ENCODE peak calls at places on chromosomes 16 and 17, in nine cellular contexts. M is NCI-H460; E is EL; A is SK-N-DZ; I is amygdala; V is stimulated activated naive CD8-positive, alpha-beta T cell treated with anti-CD3 and anti-CD28 coated beads, Interleukin-15, Interleukin-2, amounts not matched to agents 100 U/mL and 50 U/mL, for 24 hours; N is activated CD8-positive, alpha-beta T cell treated with anti-CD3 and anti-CD28 coated beads for 36 hours; P is H9; K is stimulated activated CD8-positive, alpha-beta memory T cell treated with anti-CD3 and anti-CD28 coated beads, Interleukin-4, amount 100 ng/mL, for 1 hour. R is an unnamed sample.
A peak's percentile ranks its signal among the peaks of the same experiment; 100 is the strongest.

GRCh38 chr17:76296889-76297288 is 11.2 kb downstream of the QRICH2 start:
- DNase-seq in K (no peak), N (no peak), A (no peak), E (no peak), V (no peak), P (no peak), M (no peak), I (no peak), R (no peak)

GRCh38 chr16:27920391-27920891 is 143.1 kb downstream of the GSG1L start:
- DNase-seq in N (no peak), K (no peak), E (no peak), P (peak; percentile 83), A (peak; percentile 86), I (no peak), V (no peak), M (no peak), R (no peak)

GRCh38 chr17:52064791-52065211 is 93.7 kb downstream of the CA10 start:
- DNase-seq in N (no peak), V (no peak), P (no peak), A (no peak), E (peak; percentile 84), M (no peak), K (no peak), I (no peak), R (no peak)

GRCh38 chr17:76385892-76386786 is 1.7 kb downstream of the SPHK1 start:
- DNase-seq in N (peak; percentile 93), E (peak; percentile 91), K (peak; percentile 68), I (no peak), P (peak; percentile 90), A (peak; percentile 82), M (peak; percentile 75), V (peak; percentile 90), R (peak; percentile 82)

GRCh38 chr17:41397003-41397665 is at the start of gene KRT31:
- DNase-seq in I (no peak), A (no peak), M (no peak), E (no peak), K (no peak), N (no peak), P (no peak), V (no peak), R (no peak)

GRCh38 chr17:8621585-8621984 is 8.9 kb downstream of the MYH10 start:
- DNase-seq in N (peak; percentile 44), A (no peak), M (no peak), E (peak; percentile 47), K (no peak), V (peak; percentile 24), P (no peak), I (no peak), R (peak; percentile 68)

GRCh38 chr16:81541314-81541713 is 96.7 kb downstream of the CMIP start:
- DNase-seq in V (no peak), P (no peak), A (no peak), E (no peak), M (no peak), K (no peak), N (no peak), I (no peak), R (no peak)

GRCh38 chr17:66965801-66966528 is 1.5 kb downstream of the CACNG4 start:
- DNase-seq in E (no peak), K (no peak), N (peak; percentile 12), V (peak; percentile 10), M (no peak), A (peak; percentile 41), I (no peak), P (peak; percentile 73), R (no peak)

GRCh38 chr16:11245988-11246387 is 10.0 kb downstream of the SOCS1 start:
- DNase-seq in A (no peak), N (peak; percentile 62), I (no peak), K (no peak), M (no peak), E (no peak), V (no peak), P (no peak), R (no peak)

GRCh38 chr17:1031711-1032110 is 34.8 kb downstream of the TIMM22 start:
- DNase-seq in K (no peak), M (no peak), I (no peak), P (peak; percentile 78), N (no peak), E (no peak), A (no peak), V (no peak), R (no peak)

GRCh38 chr17:2854662-2855061 is 58.4 kb downstream of the RAP1GAP2 start:
- DNase-seq in M (no peak), I (no peak), E (peak; percentile 29), A (no peak), N (no peak), P (no peak), V (no peak), K (no peak), R (no peak)

GRCh38 chr17:68646626-68647526 is 45.7 kb upstream of the FAM20A start:
- DNase-seq in V (no peak), K (no peak), P (no peak), M (no peak), N (no peak), E (no peak), I (no peak), A (no peak), R (no peak)

GRCh38 chr16:61798741-61799140 is 237.5 kb downstream of the CDH8 start:
- DNase-seq in N (no peak), P (no peak), K (no peak), M (no peak), I (no peak), A (no peak), V (no peak), E (peak; percentile 78), R (peak; percentile 5)

GRCh38 chr17:70989301-70989700 is 820.0 kb downstream of the KCNJ2 start:
- DNase-seq in V (no peak), K (no peak), N (no peak), P (no peak), A (no peak), I (no peak), E (no peak), M (no peak), R (no peak)